ENCODE peak calls at places on chromosomes 1 and 21, in six cellular contexts. One of them, this sample, is unnamed.
A peak's percentile ranks its signal among the peaks of the same experiment; 100 is the strongest.

GRCh38 chr21:14866859-14867560 is 197.8 kb downstream of the NRIP1 start:
- DNase-seq in kidney: no peak
- DNase-seq in RWPE1: no peak
- DNase-seq in lung: no peak
- DNase-seq in transverse colon: no peak
- DNase-seq in heart left ventricle: no peak
- DNase-seq in this sample: no peak

GRCh38 chr1:164137273-164137947 is 421.6 kb upstream of the PBX1 start:
- DNase-seq in kidney: no peak
- DNase-seq in RWPE1: no peak
- DNase-seq in lung: no peak
- DNase-seq in transverse colon: no peak
- DNase-seq in heart left ventricle: no peak
- DNase-seq in this sample: no peak

GRCh38 chr1:112735752-112736151 is 20.6 kb upstream of the PPM1J start:
- DNase-seq in kidney: no peak
- DNase-seq in RWPE1: peak; percentile 91
- DNase-seq in lung: no peak
- DNase-seq in transverse colon: no peak
- DNase-seq in heart left ventricle: no peak
- DNase-seq in this sample: no peak

GRCh38 chr1:173205146-173206051 is 1.7 kb downstream of the TNFSF4 start:
- DNase-seq in kidney: no peak
- DNase-seq in RWPE1: no peak
- DNase-seq in lung: no peak
- DNase-seq in transverse colon: no peak
- DNase-seq in heart left ventricle: no peak
- DNase-seq in this sample: no peak

GRCh38 chr1:9198538-9199361 is 35.8 kb upstream of the H6PD start:
- DNase-seq in kidney: no peak
- DNase-seq in RWPE1: no peak
- DNase-seq in lung: no peak
- DNase-seq in transverse colon: no peak
- DNase-seq in heart left ventricle: peak; percentile 64
- DNase-seq in this sample: no peak

GRCh38 chr1:64469614-64469976 is 334 bp upstream of the CACHD1 start:
- DNase-seq in kidney: no peak
- DNase-seq in RWPE1: no peak
- DNase-seq in lung: no peak
- DNase-seq in transverse colon: no peak
- DNase-seq in heart left ventricle: no peak
- DNase-seq in this sample: no peak

GRCh38 chr21:37571442-37571841 is 204.9 kb downstream of the DYRK1A start:
- DNase-seq in kidney: no peak
- DNase-seq in RWPE1: no peak
- DNase-seq in lung: no peak
- DNase-seq in transverse colon: no peak
- DNase-seq in heart left ventricle: no peak
- DNase-seq in this sample: no peak

GRCh38 chr1:171611306-171611705 is 10.7 kb upstream of the MYOCOS start:
- DNase-seq in kidney: no peak
- DNase-seq in RWPE1: no peak
- DNase-seq in lung: no peak
- DNase-seq in transverse colon: no peak
- DNase-seq in heart left ventricle: no peak
- DNase-seq in this sample: no peak

GRCh38 chr1:240310226-240310925 is 218.7 kb downstream of the FMN2 start:
- DNase-seq in kidney: no peak
- DNase-seq in RWPE1: peak; percentile 25
- DNase-seq in lung: no peak
- DNase-seq in transverse colon: no peak
- DNase-seq in heart left ventricle: no peak
- DNase-seq in this sample: no peak

GRCh38 chr1:241413386-241413785 is 56.4 kb upstream of the RGS7 start:
- DNase-seq in kidney: no peak
- DNase-seq in RWPE1: no peak
- DNase-seq in lung: no peak
- DNase-seq in transverse colon: no peak
- DNase-seq in heart left ventricle: no peak
- DNase-seq in this sample: no peak

GRCh38 chr1:155981266-155982088 is 3.1 kb upstream of the ARHGEF2 start:
- DNase-seq in kidney: no peak
- DNase-seq in RWPE1: peak; percentile 17
- DNase-seq in lung: peak; percentile 61
- DNase-seq in transverse colon: peak; percentile 56
- DNase-seq in heart left ventricle: no peak
- DNase-seq in this sample: no peak

GRCh38 chr1:21326861-21327344 is 36.6 kb upstream of the ECE1 start:
- DNase-seq in kidney: no peak
- DNase-seq in RWPE1: no peak
- DNase-seq in lung: no peak
- DNase-seq in transverse colon: no peak
- DNase-seq in heart left ventricle: peak; percentile 81
- DNase-seq in this sample: no peak

GRCh38 chr1:58548381-58548780 is 1.9 kb upstream of the OMA1 start:
- DNase-seq in kidney: no peak
- DNase-seq in RWPE1: no peak
- DNase-seq in lung: no peak
- DNase-seq in transverse colon: no peak
- DNase-seq in heart left ventricle: no peak
- DNase-seq in this sample: no peak

GRCh38 chr1:9319208-9319788 is 26.6 kb downstream of the SPSB1 start:
- DNase-seq in kidney: no peak
- DNase-seq in RWPE1: no peak
- DNase-seq in lung: no peak
- DNase-seq in transverse colon: no peak
- DNase-seq in heart left ventricle: no peak
- DNase-seq in this sample: no peak

GRCh38 chr1:43586136-43586726 is 55.5 kb downstream of the PTPRF start:
- DNase-seq in kidney: no peak
- DNase-seq in RWPE1: no peak
- DNase-seq in lung: no peak
- DNase-seq in transverse colon: no peak
- DNase-seq in heart left ventricle: no peak
- DNase-seq in this sample: no peak

GRCh38 chr1:219670426-219671149 is 57.7 kb upstream of the ZC3H11B start:
- DNase-seq in kidney: no peak
- DNase-seq in RWPE1: no peak
- DNase-seq in lung: no peak
- DNase-seq in transverse colon: no peak
- DNase-seq in heart left ventricle: peak; percentile 87
- DNase-seq in this sample: no peak

GRCh38 chr1:25695991-25696330 is 79.4 kb downstream of the MAN1C1 start:
- DNase-seq in kidney: no peak
- DNase-seq in RWPE1: peak; percentile 78
- DNase-seq in lung: no peak
- DNase-seq in transverse colon: no peak
- DNase-seq in heart left ventricle: no peak
- DNase-seq in this sample: no peak

GRCh38 chr1:2152914-2153313 is 41.7 kb downstream of the FAAP20 start:
- DNase-seq in kidney: no peak
- DNase-seq in RWPE1: no peak
- DNase-seq in lung: no peak
- DNase-seq in transverse colon: no peak
- DNase-seq in heart left ventricle: no peak
- DNase-seq in this sample: no peak

GRCh38 chr1:205913451-205914204 is 29.6 kb downstream of the SLC26A9 start:
- DNase-seq in kidney: no peak
- DNase-seq in RWPE1: no peak
- DNase-seq in lung: peak; percentile 82
- DNase-seq in transverse colon: no peak
- DNase-seq in heart left ventricle: peak; percentile 86
- DNase-seq in this sample: peak; percentile 77

GRCh38 chr1:41503507-41504125 is 19.1 kb upstream of the EDN2 start:
- DNase-seq in kidney: no peak
- DNase-seq in RWPE1: no peak
- DNase-seq in lung: no peak
- DNase-seq in transverse colon: no peak
- DNase-seq in heart left ventricle: no peak
- DNase-seq in this sample: no peak

GRCh38 chr1:160541622-160542302 is 18.7 kb upstream of the SLAMF6 start:
- DNase-seq in kidney: no peak
- DNase-seq in RWPE1: no peak
- DNase-seq in lung: no peak
- DNase-seq in transverse colon: no peak
- DNase-seq in heart left ventricle: no peak
- DNase-seq in this sample: no peak

GRCh38 chr1:61743716-61744620 is 1.7 kb downstream of the PATJ start:
- DNase-seq in kidney: no peak
- DNase-seq in RWPE1: no peak
- DNase-seq in lung: no peak
- DNase-seq in transverse colon: no peak
- DNase-seq in heart left ventricle: no peak
- DNase-seq in this sample: no peak

GRCh38 chr1:179952181-179952580 is 2.4 kb upstream of the CEP350 start:
- DNase-seq in kidney: no peak
- DNase-seq in RWPE1: no peak
- DNase-seq in lung: no peak
- DNase-seq in transverse colon: no peak
- DNase-seq in heart left ventricle: no peak
- DNase-seq in this sample: no peak

GRCh38 chr1:179955318-179955638 is 668 bp downstream of the CEP350 start:
- DNase-seq in kidney: no peak
- DNase-seq in RWPE1: peak; percentile 32
- DNase-seq in lung: no peak
- DNase-seq in transverse colon: no peak
- DNase-seq in heart left ventricle: no peak
- DNase-seq in this sample: no peak

GRCh38 chr1:179955731-179956130 is 1.1 kb downstream of the CEP350 start:
- DNase-seq in kidney: no peak
- DNase-seq in RWPE1: no peak
- DNase-seq in lung: no peak
- DNase-seq in transverse colon: no peak
- DNase-seq in heart left ventricle: no peak
- DNase-seq in this sample: no peak

GRCh38 chr1:179954494-179955317 is at the start of gene CEP350:
- DNase-seq in kidney: peak; percentile 99
- DNase-seq in RWPE1: peak; percentile 87
- DNase-seq in lung: peak; percentile 98
- DNase-seq in transverse colon: peak; percentile 99
- DNase-seq in heart left ventricle: peak; percentile 99
- DNase-seq in this sample: peak; percentile 99

GRCh38 chr1:179953974-179954493 is 576 bp upstream of the CEP350 start:
- DNase-seq in kidney: no peak
- DNase-seq in RWPE1: no peak
- DNase-seq in lung: peak; percentile 34
- DNase-seq in transverse colon: peak; percentile 38
- DNase-seq in heart left ventricle: no peak
- DNase-seq in this sample: no peak
- TF ChIP-seq CTCF in kidney: no peak
- TF ChIP-seq CTCF in RWPE1: no peak
- TF ChIP-seq CTCF in lung: no peak
- TF ChIP-seq CTCF in transverse colon: no peak
- TF ChIP-seq CTCF in heart left ventricle: no peak
- TF ChIP-seq CTCF in this sample: peak; percentile 38

DNA sequence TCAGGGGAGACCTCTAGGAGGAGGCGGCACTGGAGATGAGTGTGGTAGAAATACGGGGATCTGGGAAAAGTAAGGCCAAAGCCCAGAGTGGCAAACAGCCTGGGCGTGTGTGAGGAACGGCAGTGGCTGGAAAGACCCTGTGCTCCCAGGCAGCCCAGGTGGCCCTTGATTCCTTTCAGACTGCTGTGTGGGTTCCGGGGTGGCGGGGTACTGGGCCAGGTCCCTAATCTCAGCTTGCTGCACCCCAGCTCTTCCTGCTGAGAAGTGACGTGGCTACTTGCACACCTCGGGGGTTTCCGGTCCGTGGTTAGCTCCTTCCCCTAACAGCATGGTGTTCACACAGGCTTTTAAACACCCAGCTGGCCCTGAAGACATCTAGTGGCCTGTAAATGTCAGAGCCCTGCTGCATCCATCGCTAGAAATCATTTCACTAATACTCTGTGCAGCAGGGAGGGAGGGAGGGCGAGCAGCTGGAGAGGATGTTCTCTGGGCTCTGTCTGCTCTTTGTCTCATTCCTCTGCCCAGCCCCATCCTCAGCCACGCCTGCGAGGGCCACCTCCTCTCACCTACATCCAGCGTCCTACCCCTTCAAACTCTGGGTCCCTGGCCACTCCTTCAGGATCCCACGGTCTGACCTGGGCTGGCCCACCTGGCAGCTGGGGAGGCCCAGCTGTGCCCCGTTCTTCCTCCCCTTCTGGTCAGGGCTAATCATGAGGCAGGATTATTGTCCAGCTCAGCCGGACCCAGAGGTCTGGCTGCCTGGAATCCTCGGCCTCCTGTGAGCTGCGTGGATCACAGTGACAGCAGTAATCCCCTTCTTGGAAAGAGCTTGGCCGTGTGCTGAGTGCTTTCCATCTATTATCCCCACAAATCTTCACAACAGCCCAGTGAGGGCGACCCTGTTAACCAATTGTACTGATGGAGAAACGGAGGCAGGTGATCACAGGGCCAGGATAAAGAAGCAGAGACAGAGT is 7.2 kb downstream of the ZDHHC18 start:
- DNase-seq in kidney: peak; percentile 83
- DNase-seq in RWPE1: no peak
- DNase-seq in lung: peak; percentile 50
- DNase-seq in transverse colon: peak; percentile 83
- DNase-seq in heart left ventricle: peak; percentile 40
- DNase-seq in this sample: no peak
- TF ChIP-seq CTCF in kidney: no peak
- TF ChIP-seq CTCF in RWPE1: no peak
- TF ChIP-seq CTCF in lung: peak; percentile 9
- TF ChIP-seq CTCF in transverse colon: no peak
- TF ChIP-seq CTCF in heart left ventricle: no peak
- TF ChIP-seq CTCF in this sample: no peak

GRCh38 chr21:23725576-23725975 is 1881.7 kb downstream of the MRPL39 start:
- DNase-seq in kidney: no peak
- DNase-seq in RWPE1: no peak
- DNase-seq in lung: no peak
- DNase-seq in transverse colon: no peak
- DNase-seq in heart left ventricle: no peak
- DNase-seq in this sample: no peak
- TF ChIP-seq CTCF in kidney: no peak
- TF ChIP-seq CTCF in RWPE1: no peak
- TF ChIP-seq CTCF in lung: no peak
- TF ChIP-seq CTCF in transverse colon: no peak
- TF ChIP-seq CTCF in heart left ventricle: no peak
- TF ChIP-seq CTCF in this sample: no peak

DNA sequence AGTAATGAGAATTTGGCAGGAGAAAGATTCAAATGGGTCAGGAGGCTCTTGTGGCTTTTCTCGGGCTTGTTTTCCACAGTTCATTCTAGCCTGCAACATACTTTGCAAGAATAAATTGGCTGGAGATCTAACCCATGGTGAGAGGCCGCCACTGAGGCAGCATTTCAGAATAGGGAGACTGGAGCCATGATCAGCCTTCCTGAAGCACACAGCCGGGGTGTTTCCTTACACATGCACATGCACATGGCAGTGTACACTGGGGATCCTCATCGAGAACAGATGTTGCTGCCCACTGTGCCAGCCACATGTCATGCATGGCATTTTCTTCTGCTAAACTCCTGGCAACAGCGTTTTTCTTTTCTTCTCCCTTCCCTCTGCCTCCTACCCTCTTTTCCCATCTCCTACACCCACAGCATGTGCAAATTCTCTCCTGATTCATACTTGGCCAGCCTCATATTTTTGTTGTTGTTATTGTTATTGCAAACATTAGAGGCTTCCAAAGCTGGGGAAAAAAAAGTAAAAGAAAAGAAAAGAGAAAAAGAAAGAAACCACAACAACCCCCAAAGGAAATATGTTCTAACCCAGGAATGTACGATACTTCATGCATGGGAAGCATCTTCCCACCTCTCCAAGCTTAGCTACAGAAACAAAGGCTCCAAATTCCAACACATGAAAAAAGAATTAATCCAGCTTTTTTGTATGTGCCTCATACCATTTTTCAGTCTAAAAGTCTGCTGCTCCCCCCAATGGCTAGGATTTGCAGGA is 344.0 kb downstream of the ASTN1 start:
- DNase-seq in kidney: no peak
- DNase-seq in RWPE1: no peak
- DNase-seq in lung: no peak
- DNase-seq in transverse colon: no peak
- DNase-seq in heart left ventricle: no peak
- DNase-seq in this sample: no peak
- TF ChIP-seq CTCF in kidney: no peak
- TF ChIP-seq CTCF in RWPE1: no peak
- TF ChIP-seq CTCF in lung: no peak
- TF ChIP-seq CTCF in transverse colon: no peak
- TF ChIP-seq CTCF in heart left ventricle: no peak
- TF ChIP-seq CTCF in this sample: no peak